ENCODE peak calls at places on chromosomes 5 and 9, in seven cellular contexts. J is thoracic aorta, V is adrenal gland, Z is cardiac muscle cell, K is heart left ventricle, X is tibial nerve, A is A549. U is an unnamed sample.

GRCh38 chr9:128607642-128608350 is 48.9 kb downstream of the DYNC2I2 start:
- DNase-seq in J (peak; percentile 78), K (peak; percentile 87), Z (no peak), A (no peak), V (peak; percentile 93), X (no peak), U (no peak)

GRCh38 chr9:108823829-108824228 is 32.0 kb downstream of the ACTL7B start:
- DNase-seq in K (no peak), J (no peak), V (no peak), X (no peak), Z (no peak), A (no peak), U (no peak)

GRCh38 chr5:173781826-173782670 is 106.1 kb upstream of the CPEB4 start:
- DNase-seq in Z (peak; percentile 93), A (peak; percentile 91), J (peak; percentile 72), V (peak; percentile 97), X (peak; percentile 60), K (peak; percentile 83), U (peak; percentile 83)

GRCh38 chr5:127685662-127686061 is 17.5 kb upstream of the CCDC192 start:
- DNase-seq in J (no peak), A (no peak), Z (peak; percentile 47), X (no peak), V (no peak), K (no peak), U (no peak)

GRCh38 chr5:60521379-60522298 is 178.3 kb downstream of the DEPDC1B start:
- DNase-seq in V (no peak), X (no peak), J (no peak), K (no peak), A (no peak), Z (no peak), U (no peak)

GRCh38 chr5:147782053-147783028 is at the start of gene JAKMIP2:
- DNase-seq in K (peak; percentile 84), J (peak; percentile 3), Z (peak; percentile 76), A (peak; percentile 26), V (peak; percentile 94), X (peak; percentile 52), U (no peak)

GRCh38 chr5:90473321-90474234 is 993 bp downstream of the MBLAC2 start:
- DNase-seq in V (no peak), X (peak; percentile 13), Z (no peak), K (peak; percentile 51), A (peak; percentile 34), J (no peak), U (peak; percentile 83)

GRCh38 chr9:114166606-114167572 is 11.6 kb downstream of the COL27A1 start:
- DNase-seq in K (no peak), J (no peak), V (peak; percentile 64), X (no peak), Z (peak; percentile 39), A (no peak), U (no peak)

GRCh38 chr9:130181645-130182044 is 9.4 kb downstream of the NCS1 start:
- DNase-seq in V (no peak), X (no peak), K (no peak), Z (no peak), J (no peak), A (no peak), U (peak; percentile 55)
- H3K27ac ChIP-seq in V (no peak overlapping the region), X (no peak overlapping the region), K (no peak overlapping the region), Z (peak overlapping the region; percentile 99), J (peak overlapping the region; percentile 94), A (peak overlapping the region; percentile 82), U (no peak overlapping the region)

GRCh38 chr5:32692066-32692746 is 18.9 kb upstream of the NPR3 start:
- DNase-seq in A (no peak), K (no peak), X (no peak), Z (no peak), J (no peak), V (no peak), U (no peak)

GRCh38 chr5:32684261-32684660 is 26.9 kb upstream of the NPR3 start:
- DNase-seq in K (no peak), V (no peak), Z (no peak), J (no peak), X (no peak), A (no peak), U (no peak)

GRCh38 chr5:32687167-32687831 is 23.8 kb upstream of the NPR3 start:
- DNase-seq in X (no peak), V (peak; percentile 78), K (peak; percentile 47), A (no peak), J (no peak), Z (peak; percentile 68), U (no peak)

DNA sequence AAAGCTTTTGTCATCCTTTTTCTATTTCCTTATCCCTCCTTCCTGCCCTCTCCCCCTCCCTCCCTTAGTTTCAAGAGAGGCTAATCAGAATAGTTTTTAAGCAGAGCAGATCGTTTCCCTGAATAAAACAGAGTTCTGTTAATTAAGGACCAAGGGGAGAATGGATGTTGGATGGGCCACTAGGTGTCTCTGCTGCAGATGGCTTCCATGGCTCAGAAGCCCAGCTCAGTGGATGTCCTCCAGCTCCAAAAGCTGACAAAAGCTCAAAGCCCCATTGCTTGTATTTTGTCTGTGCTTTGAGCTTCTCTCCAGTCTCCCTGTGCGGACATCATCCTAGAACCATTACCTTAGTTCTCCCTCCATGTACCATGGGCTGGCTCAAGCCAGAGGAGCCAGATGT is 21.0 kb upstream of the NPR3 start:
- DNase-seq in K (no peak), V (no peak), Z (no peak), J (no peak), A (no peak), X (no peak), U (no peak)
- TF ChIP-seq CTCF in K (no peak), V (no peak), Z (peak; percentile 21), J (no peak), A (peak; percentile 20), X (no peak), U (peak; percentile 44)

GRCh38 chr5:143570989-143571388 is 167.5 kb upstream of the NR3C1 start:
- DNase-seq in J (no peak), V (no peak), A (no peak), X (no peak), Z (no peak), K (no peak), U (no peak)

GRCh38 chr5:143569213-143569663 is 165.8 kb upstream of the NR3C1 start:
- DNase-seq in A (no peak), J (no peak), K (no peak), X (no peak), V (no peak), Z (peak; percentile 97), U (no peak)

GRCh38 chr5:143566139-143566538 is 162.7 kb upstream of the NR3C1 start:
- DNase-seq in X (no peak), K (no peak), J (no peak), A (no peak), V (no peak), Z (no peak), U (no peak)

GRCh38 chr5:143569722-143570567 is 166.5 kb upstream of the NR3C1 start:
- DNase-seq in K (no peak), X (no peak), Z (no peak), A (no peak), V (no peak), J (no peak), U (no peak)

GRCh38 chr5:143568105-143568504 is 164.6 kb upstream of the NR3C1 start:
- DNase-seq in K (no peak), Z (no peak), X (no peak), J (no peak), A (no peak), V (no peak), U (no peak)
- H3K4me1 ChIP-seq in K (peaks cover 5% of the 10 kb centered on the region), Z (no peaks in the 10 kb centered on the region), X (peaks cover 13% of the 10 kb centered on the region), J (peaks cover 4% of the 10 kb centered on the region), A (peaks cover 10% of the 10 kb centered on the region), V (no peaks in the 10 kb centered on the region), U (no peaks in the 10 kb centered on the region)

DNA sequence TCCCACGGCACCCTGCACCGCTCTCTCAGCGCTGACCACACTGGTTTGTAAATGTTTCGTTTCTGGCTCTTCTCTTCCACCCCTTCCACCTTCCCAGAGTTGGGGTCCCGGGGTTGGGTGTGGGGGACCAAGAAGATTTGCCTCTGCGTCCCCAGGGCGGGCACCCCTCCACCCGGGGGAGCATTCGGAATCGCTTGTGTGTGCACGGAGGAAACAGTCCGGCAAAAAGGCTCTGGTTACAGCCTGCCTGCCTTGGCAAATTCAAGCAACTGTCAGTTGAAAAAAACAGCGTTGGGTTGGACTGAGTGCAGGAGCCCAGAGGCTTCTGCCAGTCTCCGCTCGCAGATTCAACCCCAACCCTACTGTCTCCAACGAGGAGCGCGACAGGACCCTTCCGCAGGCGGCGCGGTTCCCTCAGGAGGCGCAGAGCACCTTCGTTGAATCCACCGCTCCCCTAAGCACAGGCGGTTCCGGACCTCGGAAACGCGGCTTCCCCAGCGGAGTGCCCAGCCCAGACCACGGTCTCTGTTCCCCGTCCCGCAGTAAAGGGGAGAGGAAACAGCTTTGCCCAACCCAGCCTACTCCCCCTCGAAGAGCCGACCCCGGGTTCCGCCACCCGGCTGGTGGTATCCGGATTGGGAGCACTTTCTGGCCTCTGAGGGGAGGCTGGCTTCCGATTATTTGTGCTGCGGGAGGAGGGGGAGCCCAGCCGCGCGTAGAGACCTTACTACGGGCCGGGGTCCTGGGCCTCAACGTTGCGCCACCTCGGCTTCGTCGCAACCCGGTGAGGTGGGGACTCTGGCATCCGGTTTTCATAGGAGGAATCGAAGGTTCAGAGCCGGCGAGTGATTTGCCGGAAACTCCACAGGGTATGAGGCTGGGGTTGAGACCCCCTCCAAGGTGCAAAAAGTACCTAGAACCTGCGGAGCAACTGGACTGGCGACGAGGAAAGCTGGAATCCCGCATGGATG is 9.6 kb downstream of the LHX6 start:
- DNase-seq in J (no peak), X (no peak), A (no peak), Z (peak; percentile 31), V (no peak), K (no peak), U (no peak)
- H3K27ac ChIP-seq in J (no peak overlapping the region), X (no peak overlapping the region), A (no peak overlapping the region), Z (no peak overlapping the region), V (no peak overlapping the region), K (no peak overlapping the region), U (no peak overlapping the region)

DNA sequence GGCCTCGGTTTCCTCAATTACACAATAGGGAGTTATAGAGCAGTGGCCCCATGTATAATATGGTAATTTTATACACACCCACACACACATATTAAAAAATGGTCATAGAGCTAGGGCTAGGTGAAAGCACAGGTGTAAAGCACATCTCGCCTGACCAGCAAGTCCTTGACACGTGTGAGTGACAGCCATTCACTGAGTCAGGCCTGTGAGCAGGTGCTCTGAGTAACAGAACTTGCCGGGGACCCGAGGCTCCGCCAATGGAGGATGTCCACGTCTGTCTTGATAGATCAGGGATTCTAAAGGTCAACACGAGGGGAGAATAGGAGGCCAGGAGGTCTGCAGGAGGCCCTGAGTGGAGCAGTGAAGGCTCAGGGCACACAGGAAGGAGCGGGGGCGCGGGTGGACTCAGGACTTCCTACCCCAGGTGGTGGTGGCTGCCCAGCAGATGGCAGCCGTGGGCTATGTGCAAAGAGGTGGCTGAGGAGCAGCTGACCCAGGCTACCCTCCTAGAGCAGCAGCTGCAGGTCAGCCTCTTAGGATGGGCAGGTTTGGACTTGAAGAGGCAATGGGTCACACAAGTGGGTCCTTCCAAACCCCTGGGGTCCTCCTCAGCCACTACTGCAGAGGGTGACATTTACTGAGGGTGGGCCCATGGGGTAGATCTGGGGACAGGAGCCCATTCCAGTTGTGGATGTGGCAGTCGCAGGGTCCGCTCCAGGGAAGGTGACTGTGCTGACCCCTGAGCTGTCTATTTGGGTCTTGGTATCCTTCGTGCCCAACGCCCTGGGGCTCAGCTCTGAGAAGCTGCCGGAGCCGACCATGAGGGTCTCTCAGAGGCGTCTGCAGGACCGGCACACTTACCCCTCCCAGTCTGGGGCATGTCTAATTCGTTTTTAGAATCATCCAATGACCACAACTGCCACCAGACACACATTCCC is 45.9 kb downstream of the PRRT1B start:
- DNase-seq in K (peak; percentile 87), Z (peak; percentile 83), V (peak; percentile 92), X (peak; percentile 64), A (peak; percentile 80), J (peak; percentile 42), U (no peak)
- TF ChIP-seq CTCF in K (peak; percentile 91), Z (peak; percentile 89), V (peak; percentile 83), X (peak; percentile 94), A (peak; percentile 91), J (peak; percentile 80), U (peak; percentile 92)

GRCh38 chr5:17185776-17186175 is 31.7 kb upstream of the BASP1 start:
- DNase-seq in J (no peak), X (peak; percentile 28), K (peak; percentile 51), V (no peak), Z (peak; percentile 96), A (no peak), U (no peak)
- H3K4me1 ChIP-seq in J (peaks cover 5% of the 10 kb centered on the region), X (peaks cover 28% of the 10 kb centered on the region), K (peaks cover 9% of the 10 kb centered on the region), V (peaks cover 9% of the 10 kb centered on the region), Z (peaks cover 10% of the 10 kb centered on the region), A (peaks cover 57% of the 10 kb centered on the region), U (peaks cover 28% of the 10 kb centered on the region)

U was measured in RWPE2.